ENCODE peak calls at places on chromosomes 6 and 20, in six cellular contexts. Q is H9, M is neuronal stem cell, Y is IMR-90, I is mesenchymal stem cell, R is trophoblast cell. B is an unnamed sample.
A peak's percentile ranks its signal among the peaks of the same experiment; 100 is the strongest.

GRCh38 chr20:48769111-48769879 is 58.5 kb downstream of the PREX1 start:
- DNase-seq in Q (no peak), M (no peak), Y (no peak), I (no peak), R (peak; percentile 35), B (no peak)

GRCh38 chr6:40788661-40789111 is 201.5 kb upstream of the LRFN2 start:
- DNase-seq in Q (no peak), M (no peak), Y (no peak), I (no peak), R (no peak), B (no peak)

GRCh38 chr20:35617397-35618031 is 1.9 kb downstream of the SPAG4 start:
- DNase-seq in Q (peak; percentile 80), M (peak; percentile 49), Y (peak; percentile 53), I (peak; percentile 77), R (peak; percentile 58), B (no peak)

GRCh38 chr20:145877-146276 is 3.5 kb downstream of the DEFB126 start:
- DNase-seq in Q (no peak), M (no peak), Y (no peak), I (no peak), R (no peak), B (no peak)

GRCh38 chr6:42185597-42185996 is 9.2 kb downstream of the GUCA1B start:
- DNase-seq in Q (no peak), M (no peak), Y (no peak), I (no peak), R (no peak), B (no peak)

GRCh38 chr20:59403261-59403961 is 103.0 kb downstream of the EDN3 start:
- DNase-seq in Q (peak; percentile 75), M (peak; percentile 75), Y (no peak), I (no peak), R (peak; percentile 13), B (peak; percentile 13)

GRCh38 chr6:122026572-122027369 is 372.7 kb upstream of the HSF2 start:
- DNase-seq in Q (no peak), M (no peak), Y (no peak), I (no peak), R (no peak), B (no peak)

GRCh38 chr6:121951918-121952379 is 447.5 kb upstream of the HSF2 start:
- DNase-seq in Q (no peak), M (no peak), Y (peak; percentile 80), I (peak; percentile 68), R (no peak), B (no peak)

GRCh38 chr6:66771626-66772025 is 1064.6 kb upstream of the EYS start:
- DNase-seq in Q (no peak), M (no peak), Y (no peak), I (peak; percentile 6), R (no peak), B (no peak)

GRCh38 chr6:116571683-116572000 is 338 bp downstream of the RWDD1 start:
- DNase-seq in Q (no peak), M (no peak), Y (no peak), I (no peak), R (no peak), B (no peak)

GRCh38 chr6:11701568-11701967 is 77.0 kb downstream of the ADTRP start:
- DNase-seq in Q (no peak), M (no peak), Y (no peak), I (no peak), R (no peak), B (no peak)

GRCh38 chr6:11277275-11278206 is 45.1 kb upstream of the NEDD9 start:
- DNase-seq in Q (peak; percentile 60), M (peak; percentile 66), Y (peak; percentile 82), I (peak; percentile 82), R (no peak), B (no peak)

GRCh38 chr6:108667984-108668383 is 107.3 kb downstream of the FOXO3 start:
- DNase-seq in Q (no peak), M (no peak), Y (peak; percentile 75), I (peak; percentile 43), R (no peak), B (no peak)

GRCh38 chr20:44450938-44451450 is 24.7 kb upstream of the TTPAL start:
- DNase-seq in Q (no peak), M (no peak), Y (no peak), I (no peak), R (no peak), B (no peak)

GRCh38 chr6:142881290-142881689 is 63.7 kb downstream of the HIVEP2 start:
- DNase-seq in Q (no peak), M (no peak), Y (peak; percentile 43), I (no peak), R (no peak), B (no peak)

GRCh38 chr20:17565164-17565845 is 4.6 kb upstream of the DSTN start:
- DNase-seq in Q (no peak), M (no peak), Y (peak; percentile 44), I (peak; percentile 37), R (no peak), B (no peak)

GRCh38 chr6:44896701-44897100 is 431.4 kb upstream of the RUNX2 start:
- DNase-seq in Q (no peak), M (no peak), Y (no peak), I (no peak), R (no peak), B (no peak)

GRCh38 chr6:36177166-36177565 is 19.4 kb upstream of the BRPF3 start:
- DNase-seq in Q (no peak), M (no peak), Y (no peak), I (no peak), R (no peak), B (no peak)

GRCh38 chr6:60991427-60992028 is 1294.5 kb downstream of the KHDRBS2 start:
- DNase-seq in Q (no peak), M (no peak), Y (no peak), I (no peak), R (no peak), B (no peak)

GRCh38 chr6:89148016-89148750 is 2.3 kb downstream of the PM20D2 start:
- DNase-seq in Q (no peak), M (no peak), Y (peak; percentile 30), I (no peak), R (no peak), B (no peak)

GRCh38 chr6:39707962-39708683 is 17.1 kb downstream of the KIF6 start:
- DNase-seq in Q (no peak), M (no peak), Y (no peak), I (no peak), R (no peak), B (no peak)

GRCh38 chr6:27630727-27631613 is 158.1 kb upstream of the ZNF184 start:
- DNase-seq in Q (peak; percentile 90), M (peak; percentile 74), Y (peak; percentile 47), I (peak; percentile 60), R (peak; percentile 94), B (peak; percentile 98)

GRCh38 chr6:136180729-136181128 is 69.4 kb downstream of the MTFR2 start:
- DNase-seq in Q (no peak), M (no peak), Y (no peak), I (no peak), R (no peak), B (no peak)

GRCh38 chr6:90399970-90400369 is 103.3 kb upstream of the BACH2 start:
- DNase-seq in Q (no peak), M (no peak), Y (no peak), I (no peak), R (no peak), B (no peak)

GRCh38 chr6:26556263-26557070 is 18.3 kb downstream of the HMGN4 start:
- DNase-seq in Q (peak; percentile 79), M (peak; percentile 63), Y (peak; percentile 97), I (peak; percentile 89), R (peak; percentile 52), B (peak; percentile 92)

GRCh38 chr6:136439514-136440186 is 110.6 kb downstream of the MAP7 start:
- DNase-seq in Q (no peak), M (no peak), Y (no peak), I (no peak), R (no peak), B (no peak)

GRCh38 chr6:2913621-2914317 is 10.7 kb upstream of the SERPINB9 start:
- DNase-seq in Q (peak; percentile 29), M (no peak), Y (no peak), I (no peak), R (peak; percentile 49), B (no peak)
- H2AFZ ChIP-seq in Q (no peak overlapping the region), M (no peak overlapping the region), Y (no peak overlapping the region), I (no peak overlapping the region), R (no peak overlapping the region), B (no peak overlapping the region)

GRCh38 chr6:19831358-19831757 is 5.8 kb upstream of the ID4 start:
- DNase-seq in Q (no peak), M (no peak), Y (no peak), I (no peak), R (no peak), B (no peak)
- H4K8ac ChIP-seq in Q (no peak overlapping the region), M (no peak overlapping the region), Y (no peak overlapping the region), I (no peak overlapping the region), R (no peak overlapping the region), B (no peak overlapping the region)

DNA sequence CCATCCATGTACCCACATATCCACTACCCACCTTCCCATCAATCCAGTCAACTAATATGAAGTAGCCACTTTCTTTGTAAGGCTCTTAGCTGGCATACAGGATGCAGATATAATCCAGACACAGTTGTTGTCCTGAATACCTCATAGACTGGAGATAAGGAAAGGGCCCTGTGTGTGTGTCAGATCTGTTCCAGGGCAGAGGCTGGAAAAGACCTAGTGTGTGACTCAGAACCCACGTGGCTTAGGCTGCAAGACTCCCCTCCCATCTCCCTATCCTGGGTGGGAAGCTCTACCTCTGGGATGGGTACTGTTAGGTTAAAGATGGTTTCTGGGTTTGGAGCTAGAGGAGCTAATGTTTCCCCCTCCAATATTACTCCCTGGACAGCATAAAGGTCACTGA is 3.6 kb downstream of the BPIFA1 start:
- DNase-seq in Q (no peak), M (no peak), Y (no peak), I (no peak), R (peak; percentile 30), B (no peak)
- H3K27ac ChIP-seq in Q (no peak overlapping the region), M (no peak overlapping the region), Y (no peak overlapping the region), I (no peak overlapping the region), R (no peak overlapping the region), B (no peak overlapping the region)

GRCh38 chr6:156689656-156690055 is 87.5 kb upstream of the ARID1B start:
- DNase-seq in Q (no peak), M (no peak), Y (no peak), I (no peak), R (no peak), B (no peak)
- H2AFZ ChIP-seq in Q (no peak overlapping the region), M (no peak overlapping the region), Y (no peak overlapping the region), I (no peak overlapping the region), R (no peak overlapping the region), B (no peak overlapping the region)

GRCh38 chr6:159315562-159315961 is 146.4 kb downstream of the FNDC1 start:
- DNase-seq in Q (no peak), M (no peak), Y (no peak), I (no peak), R (no peak), B (no peak)
- H4K8ac ChIP-seq in Q (no peak overlapping the region), M (peak overlapping the region; percentile 54), Y (no peak overlapping the region), I (no peak overlapping the region), R (no peak overlapping the region), B (no peak overlapping the region)

B was measured in H1.